ENCODE peak calls at places on chromosomes 16 and 17, in four cellular contexts. One of them, this sample, is unnamed. For H3K4me1, the result is how much of the 10 kb centered on the place peaks cover.

GRCh38 chr17:32117399-32117798 is 24.9 kb upstream of the RHOT1 start:
- DNase-seq in esophagus squamous epithelium: no peak
- DNase-seq in prostate gland: no peak
- DNase-seq in IMR-90: no peak
- DNase-seq in this sample: no peak

GRCh38 chr17:10050597-10051101 is 145.6 kb upstream of the RCVRN start:
- DNase-seq in esophagus squamous epithelium: no peak
- DNase-seq in prostate gland: no peak
- DNase-seq in IMR-90: peak
- DNase-seq in this sample: no peak

GRCh38 chr16:89921699-89922476 is 1.3 kb upstream of the TUBB3 start:
- DNase-seq in esophagus squamous epithelium: no peak
- DNase-seq in prostate gland: no peak
- DNase-seq in IMR-90: peak
- DNase-seq in this sample: peak

GRCh38 chr17:80939151-80940145 is 52.2 kb upstream of the CHMP6 start:
- DNase-seq in esophagus squamous epithelium: no peak
- DNase-seq in prostate gland: no peak
- DNase-seq in IMR-90: no peak
- DNase-seq in this sample: no peak

GRCh38 chr17:4177732-4178131 is 34.7 kb downstream of the CYB5D2 start:
- DNase-seq in esophagus squamous epithelium: no peak
- DNase-seq in prostate gland: no peak
- DNase-seq in IMR-90: no peak
- DNase-seq in this sample: no peak

GRCh38 chr16:10616744-10617640 is 36.6 kb upstream of the EMP2 start:
- DNase-seq in esophagus squamous epithelium: no peak
- DNase-seq in prostate gland: peak
- DNase-seq in IMR-90: peak
- DNase-seq in this sample: no peak

GRCh38 chr16:27321013-27321960 is 7.5 kb downstream of the IL4R start:
- DNase-seq in esophagus squamous epithelium: no peak
- DNase-seq in prostate gland: no peak
- DNase-seq in IMR-90: peak
- DNase-seq in this sample: no peak

GRCh38 chr17:81278831-81279230 is 16.3 kb downstream of the SLC38A10 start:
- DNase-seq in esophagus squamous epithelium: no peak
- DNase-seq in prostate gland: no peak
- DNase-seq in IMR-90: no peak
- DNase-seq in this sample: no peak

GRCh38 chr17:75830168-75831031 is 13.8 kb downstream of the UNC13D start:
- DNase-seq in esophagus squamous epithelium: no peak
- DNase-seq in prostate gland: no peak
- DNase-seq in IMR-90: no peak
- DNase-seq in this sample: no peak

GRCh38 chr16:3187798-3188674 is at the start of gene OR1F1:
- DNase-seq in esophagus squamous epithelium: no peak
- DNase-seq in prostate gland: no peak
- DNase-seq in IMR-90: peak
- DNase-seq in this sample: no peak

GRCh38 chr16:66474750-66475199 is 47.7 kb downstream of the BEAN1 start:
- DNase-seq in esophagus squamous epithelium: no peak
- DNase-seq in prostate gland: no peak
- DNase-seq in IMR-90: no peak
- DNase-seq in this sample: no peak

GRCh38 chr17:74552037-74552436 is 6.1 kb upstream of the CD300C start:
- DNase-seq in esophagus squamous epithelium: no peak
- DNase-seq in prostate gland: no peak
- DNase-seq in IMR-90: no peak
- DNase-seq in this sample: no peak

GRCh38 chr16:1432388-1433262 is 1.7 kb downstream of the PERCC1 start:
- DNase-seq in esophagus squamous epithelium: no peak
- DNase-seq in prostate gland: no peak
- DNase-seq in IMR-90: no peak
- DNase-seq in this sample: no peak

GRCh38 chr16:85515830-85516397 is 97.2 kb upstream of the GSE1 start:
- DNase-seq in esophagus squamous epithelium: no peak
- DNase-seq in prostate gland: no peak
- DNase-seq in IMR-90: no peak
- DNase-seq in this sample: no peak

GRCh38 chr16:85435298-85435697 is 177.8 kb upstream of the GSE1 start:
- DNase-seq in esophagus squamous epithelium: no peak
- DNase-seq in prostate gland: no peak
- DNase-seq in IMR-90: no peak
- DNase-seq in this sample: no peak

GRCh38 chr16:53191413-53191812 is 136.6 kb downstream of the CHD9 start:
- DNase-seq in esophagus squamous epithelium: no peak
- DNase-seq in prostate gland: no peak
- DNase-seq in IMR-90: no peak
- DNase-seq in this sample: no peak

GRCh38 chr17:28950017-28950751 is 1.1 kb downstream of the PHF12 start:
- DNase-seq in esophagus squamous epithelium: no peak
- DNase-seq in prostate gland: peak
- DNase-seq in IMR-90: peak
- DNase-seq in this sample: peak

GRCh38 chr17:64599187-64599676 is 62.9 kb downstream of the SMURF2 start:
- DNase-seq in esophagus squamous epithelium: no peak
- DNase-seq in prostate gland: no peak
- DNase-seq in IMR-90: no peak
- DNase-seq in this sample: no peak
- TF ChIP-seq POLR2A in esophagus squamous epithelium: no peak
- TF ChIP-seq POLR2A in prostate gland: no peak
- TF ChIP-seq POLR2A in IMR-90: no peak
- TF ChIP-seq POLR2A in this sample: no peak

GRCh38 chr17:49829026-49829425 is 18.8 kb downstream of the TAC4 start:
- DNase-seq in esophagus squamous epithelium: no peak
- DNase-seq in prostate gland: no peak
- DNase-seq in IMR-90: no peak
- DNase-seq in this sample: no peak

GRCh38 chr17:49823614-49824013 is 24.3 kb downstream of the TAC4 start:
- DNase-seq in esophagus squamous epithelium: no peak
- DNase-seq in prostate gland: no peak
- DNase-seq in IMR-90: peak
- DNase-seq in this sample: no peak

GRCh38 chr17:49821916-49822315 is 26.0 kb downstream of the TAC4 start:
- DNase-seq in esophagus squamous epithelium: no peak
- DNase-seq in prostate gland: peak
- DNase-seq in IMR-90: no peak
- DNase-seq in this sample: no peak

GRCh38 chr17:49822829-49823228 is 25.0 kb downstream of the TAC4 start:
- DNase-seq in esophagus squamous epithelium: no peak
- DNase-seq in prostate gland: no peak
- DNase-seq in IMR-90: peak
- DNase-seq in this sample: no peak

DNA sequence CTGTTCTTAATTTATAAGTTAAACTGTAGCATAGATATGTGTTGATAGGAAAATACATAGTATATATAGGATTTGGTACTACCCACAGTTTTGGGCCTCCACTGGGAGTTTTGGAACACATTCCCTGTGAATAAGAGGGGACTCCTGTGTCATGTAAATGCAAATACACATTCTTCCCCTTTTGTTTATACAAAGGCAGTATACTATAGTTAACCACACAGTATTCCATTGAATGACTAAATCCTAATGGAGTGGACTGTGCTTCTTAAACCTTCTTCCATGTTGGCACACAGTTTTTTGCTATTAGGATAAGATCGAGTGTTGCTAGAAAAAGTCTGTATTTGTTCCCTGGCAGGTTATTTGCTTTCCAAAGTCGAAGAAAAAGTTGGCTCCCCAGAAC is 22.2 kb downstream of the TAC4 start:
- DNase-seq in esophagus squamous epithelium: no peak
- DNase-seq in prostate gland: no peak
- DNase-seq in IMR-90: peak
- DNase-seq in this sample: no peak
- H3K4me1 ChIP-seq in esophagus squamous epithelium: under half
- H3K4me1 ChIP-seq in prostate gland: under half
- H3K4me1 ChIP-seq in IMR-90: under half
- H3K4me1 ChIP-seq in this sample: under half

DNA sequence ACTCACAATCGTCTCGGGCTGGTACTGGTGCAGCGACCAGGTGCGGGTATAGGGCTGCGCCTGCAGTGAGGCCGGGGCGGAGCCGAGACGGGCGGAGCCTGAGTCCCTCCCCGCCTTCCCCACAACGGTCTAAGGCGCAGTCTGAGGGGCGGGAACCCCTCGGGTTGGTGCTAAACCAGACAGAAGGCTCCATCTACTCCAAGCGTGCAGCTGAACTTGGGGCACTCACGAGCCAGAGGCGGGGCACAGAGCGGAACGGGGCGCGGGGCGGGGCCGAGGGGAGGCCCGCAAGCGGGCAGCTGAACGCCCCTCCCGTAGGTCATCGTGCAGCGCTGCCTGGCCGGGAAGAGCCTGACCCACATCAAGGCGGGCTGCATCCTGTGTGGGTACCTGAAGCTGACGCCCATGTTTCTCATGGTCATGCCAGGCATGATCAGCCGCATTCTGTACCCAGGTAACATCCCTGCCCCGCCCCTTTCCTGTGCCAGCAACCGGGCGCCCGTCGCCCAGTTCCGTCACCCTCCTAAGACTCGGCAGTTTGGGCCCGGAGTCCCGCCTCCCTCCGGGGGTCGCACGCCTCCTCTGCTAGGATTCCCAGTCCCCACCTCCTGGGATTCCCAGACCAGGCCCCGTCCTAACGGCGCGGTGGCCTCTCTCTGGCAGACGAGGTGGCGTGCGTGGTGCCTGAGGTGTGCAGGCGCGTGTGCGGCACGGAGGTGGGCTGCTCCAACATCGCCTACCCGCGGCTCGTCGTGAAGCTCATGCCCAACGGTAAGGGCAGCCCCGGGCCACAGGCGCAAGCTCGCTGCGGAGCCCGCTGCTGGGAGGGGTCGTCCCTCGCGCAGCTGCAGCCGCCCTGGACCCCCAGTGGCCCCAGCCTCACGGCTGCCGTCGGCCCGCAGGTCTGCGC is 5.1 kb downstream of the SLC5A2 start:
- DNase-seq in esophagus squamous epithelium: no peak
- DNase-seq in prostate gland: peak
- DNase-seq in IMR-90: peak
- DNase-seq in this sample: peak
- TF ChIP-seq POLR2A in esophagus squamous epithelium: no peak
- TF ChIP-seq POLR2A in prostate gland: no peak
- TF ChIP-seq POLR2A in IMR-90: no peak
- TF ChIP-seq POLR2A in this sample: no peak

GRCh38 chr16:74660383-74660782 is 6.3 kb downstream of the RFWD3 start:
- DNase-seq in esophagus squamous epithelium: no peak
- DNase-seq in prostate gland: no peak
- DNase-seq in IMR-90: no peak
- DNase-seq in this sample: no peak
- H3K4me1 ChIP-seq in esophagus squamous epithelium: under half
- H3K4me1 ChIP-seq in prostate gland: under half
- H3K4me1 ChIP-seq in IMR-90: under half
- H3K4me1 ChIP-seq in this sample: under half

GRCh38 chr17:7873051-7873450 is 15.2 kb downstream of the CYB5D1 start:
- DNase-seq in esophagus squamous epithelium: no peak
- DNase-seq in prostate gland: no peak
- DNase-seq in IMR-90: peak
- DNase-seq in this sample: no peak
- TF ChIP-seq POLR2A in esophagus squamous epithelium: no peak
- TF ChIP-seq POLR2A in prostate gland: no peak
- TF ChIP-seq POLR2A in IMR-90: no peak
- TF ChIP-seq POLR2A in this sample: no peak

GRCh38 chr17:79340771-79341528 is 266.3 kb downstream of the ENGASE start:
- DNase-seq in esophagus squamous epithelium: no peak
- DNase-seq in prostate gland: no peak
- DNase-seq in IMR-90: no peak
- DNase-seq in this sample: no peak

GRCh38 chr17:79340286-79340685 is 265.7 kb downstream of the ENGASE start:
- DNase-seq in esophagus squamous epithelium: no peak
- DNase-seq in prostate gland: no peak
- DNase-seq in IMR-90: no peak
- DNase-seq in this sample: no peak

GRCh38 chr17:79342376-79342775 is 267.8 kb downstream of the ENGASE start:
- DNase-seq in esophagus squamous epithelium: no peak
- DNase-seq in prostate gland: no peak
- DNase-seq in IMR-90: no peak
- DNase-seq in this sample: no peak

GRCh38 chr17:79341816-79342215 is 267.2 kb downstream of the ENGASE start:
- DNase-seq in esophagus squamous epithelium: no peak
- DNase-seq in prostate gland: no peak
- DNase-seq in IMR-90: no peak
- DNase-seq in this sample: no peak

DNA sequence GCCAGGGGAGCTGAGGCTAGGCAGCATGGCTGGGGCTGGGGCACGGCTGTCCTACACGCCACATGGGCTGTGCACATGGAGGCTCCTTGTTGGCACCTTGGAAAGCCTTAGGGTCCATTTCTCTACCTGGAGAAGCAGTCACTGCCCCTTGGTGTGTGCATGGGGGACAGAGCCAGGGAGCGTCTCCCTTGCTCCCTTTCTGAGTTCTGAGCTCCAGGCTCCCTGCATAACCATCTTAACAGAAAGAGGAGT is 266.8 kb downstream of the ENGASE start:
- DNase-seq in esophagus squamous epithelium: no peak
- DNase-seq in prostate gland: no peak
- DNase-seq in IMR-90: no peak
- DNase-seq in this sample: no peak
- H3K4me1 ChIP-seq in esophagus squamous epithelium: under half
- H3K4me1 ChIP-seq in prostate gland: under half
- H3K4me1 ChIP-seq in IMR-90: under half
- H3K4me1 ChIP-seq in this sample: under half

GRCh38 chr17:42564815-42565522 is 1.9 kb upstream of the MLX start:
- DNase-seq in esophagus squamous epithelium: no peak
- DNase-seq in prostate gland: no peak
- DNase-seq in IMR-90: no peak
- DNase-seq in this sample: no peak

GRCh38 chr17:42566215-42566872 is 556 bp upstream of the MLX start:
- DNase-seq in esophagus squamous epithelium: no peak
- DNase-seq in prostate gland: no peak
- DNase-seq in IMR-90: no peak
- DNase-seq in this sample: no peak

GRCh38 chr17:42565523-42566214 is 1.2 kb upstream of the MLX start:
- DNase-seq in esophagus squamous epithelium: no peak
- DNase-seq in prostate gland: no peak
- DNase-seq in IMR-90: no peak
- DNase-seq in this sample: no peak

GRCh38 chr17:42568341-42569111 is 1.6 kb downstream of the MLX start:
- DNase-seq in esophagus squamous epithelium: no peak
- DNase-seq in prostate gland: no peak
- DNase-seq in IMR-90: no peak
- DNase-seq in this sample: no peak

GRCh38 chr17:42566873-42567573 is at the start of gene MLX:
- DNase-seq in esophagus squamous epithelium: peak
- DNase-seq in prostate gland: peak
- DNase-seq in IMR-90: peak
- DNase-seq in this sample: peak
- TF ChIP-seq POLR2A in esophagus squamous epithelium: peak
- TF ChIP-seq POLR2A in prostate gland: peak
- TF ChIP-seq POLR2A in IMR-90: no peak
- TF ChIP-seq POLR2A in this sample: no peak

This sample was measured in testis.